ENCODE peak calls at places on chromosomes 11 and 22, in seven cellular contexts. J is fibroblast of pulmonary artery; T is endodermal cell; D is effector memory CD4-positive, alpha-beta T cell; V is tibial artery; K is cardiac muscle cell; X is skeletal muscle cell. Z is an unnamed sample.

GRCh38 chr11:70669871-70670683 is 271.7 kb downstream of the CTTN start:
- DNase-seq in J (no peak), T (peak), D (no peak), V (no peak), K (no peak), X (no peak), Z (no peak)

GRCh38 chr22:36355362-36355761 is 32.4 kb downstream of the MYH9 start:
- DNase-seq in J (no peak), T (no peak), D (no peak), V (no peak), K (peak), X (no peak), Z (no peak)

GRCh38 chr11:88414981-88415391 is 77.5 kb upstream of the CTSC start:
- DNase-seq in J (peak), T (no peak), D (no peak), V (no peak), K (peak), X (no peak), Z (no peak)

GRCh38 chr11:69088676-69089146 is 40.0 kb downstream of the TPCN2 start:
- DNase-seq in J (peak), T (peak), D (no peak), V (peak), K (peak), X (peak), Z (peak)

GRCh38 chr11:12089473-12089872 is 20.9 kb upstream of the MICAL2 start:
- DNase-seq in J (no peak), T (no peak), D (no peak), V (peak), K (no peak), X (no peak), Z (no peak)

GRCh38 chr11:85299247-85299646 is 327.9 kb downstream of the DLG2 start:
- DNase-seq in J (no peak), T (no peak), D (no peak), V (no peak), K (no peak), X (no peak), Z (no peak)

GRCh38 chr11:116665523-116665922 is 107.3 kb downstream of the BUD13 start:
- DNase-seq in J (no peak), T (no peak), D (no peak), V (no peak), K (no peak), X (no peak), Z (no peak)

GRCh38 chr11:19258651-19259230 is 18.0 kb upstream of the E2F8 start:
- DNase-seq in J (no peak), T (no peak), D (no peak), V (no peak), K (no peak), X (no peak), Z (no peak)

GRCh38 chr11:969651-970205 is 44.1 kb downstream of the AP2A2 start:
- DNase-seq in J (no peak), T (no peak), D (no peak), V (no peak), K (no peak), X (no peak), Z (no peak)

GRCh38 chr22:25488244-25489020 is 76.0 kb upstream of the GRK3 start:
- DNase-seq in J (peak), T (no peak), D (no peak), V (peak), K (peak), X (peak), Z (no peak)

GRCh38 chr11:72676874-72677341 is 2.7 kb upstream of the PDE2A start:
- DNase-seq in J (peak), T (peak), D (no peak), V (peak), K (peak), X (no peak), Z (no peak)

GRCh38 chr22:40757071-40757470 is 62.1 kb downstream of the SLC25A17 start:
- DNase-seq in J (peak), T (no peak), D (no peak), V (no peak), K (peak), X (peak), Z (no peak)

GRCh38 chr11:60924906-60925684 is 835 bp downstream of the TMEM132A start:
- DNase-seq in J (no peak), T (peak), D (no peak), V (no peak), K (no peak), X (no peak), Z (no peak)

GRCh38 chr22:49760280-49760629 is 67.4 kb downstream of the BRD1 start:
- DNase-seq in J (peak), T (peak), D (no peak), V (no peak), K (no peak), X (no peak), Z (no peak)

GRCh38 chr11:48066881-48067800 is 86.8 kb downstream of the PTPRJ start:
- DNase-seq in J (no peak), T (peak), D (no peak), V (no peak), K (no peak), X (no peak), Z (no peak)

GRCh38 chr11:1203505-1204271 is 19.2 kb upstream of the MUC5B start:
- DNase-seq in J (no peak), T (peak), D (no peak), V (peak), K (no peak), X (no peak), Z (peak)

GRCh38 chr22:33889748-33890147 is 30.5 kb downstream of the LARGE1 start:
- DNase-seq in J (no peak), T (no peak), D (no peak), V (no peak), K (no peak), X (no peak), Z (no peak)

GRCh38 chr22:28034145-28034759 is 115.2 kb upstream of the PITPNB start:
- DNase-seq in J (no peak), T (peak), D (no peak), V (no peak), K (no peak), X (no peak), Z (no peak)

GRCh38 chr11:13352711-13353110 is 75.1 kb downstream of the BMAL1 start:
- DNase-seq in J (no peak), T (no peak), D (no peak), V (no peak), K (no peak), X (no peak), Z (no peak)

GRCh38 chr11:73087730-73088129 is 54.4 kb downstream of the FCHSD2 start:
- DNase-seq in J (peak), T (no peak), D (no peak), V (no peak), K (peak), X (peak), Z (no peak)

GRCh38 chr22:50563410-50564160 is 866 bp upstream of the SYCE3 start:
- DNase-seq in J (no peak), T (no peak), D (no peak), V (no peak), K (no peak), X (no peak), Z (no peak)

GRCh38 chr11:2507212-2507901 is 62.5 kb downstream of the KCNQ1 start:
- DNase-seq in J (no peak), T (no peak), D (no peak), V (no peak), K (no peak), X (no peak), Z (no peak)

GRCh38 chr11:1305558-1306056 is 3.8 kb downstream of the TOLLIP start:
- DNase-seq in J (no peak), T (peak), D (no peak), V (no peak), K (no peak), X (no peak), Z (peak)

GRCh38 chr11:83818349-83818748 is 532.2 kb upstream of the CCDC90B start:
- DNase-seq in J (no peak), T (no peak), D (no peak), V (no peak), K (no peak), X (no peak), Z (no peak)

GRCh38 chr22:20795014-20795413 is 21.1 kb downstream of the SERPIND1 start:
- DNase-seq in J (no peak), T (no peak), D (no peak), V (no peak), K (no peak), X (no peak), Z (no peak)

GRCh38 chr11:100851129-100851528 is 164.0 kb downstream of the ARHGAP42 start:
- DNase-seq in J (peak), T (no peak), D (no peak), V (no peak), K (peak), X (no peak), Z (no peak)

GRCh38 chr11:45051621-45052020 is 94.8 kb upstream of the PRDM11 start:
- DNase-seq in J (no peak), T (no peak), D (no peak), V (no peak), K (no peak), X (no peak), Z (no peak)

GRCh38 chr22:39920134-39920743 is 19.4 kb downstream of the GRAP2 start:
- DNase-seq in J (no peak), T (no peak), D (peak), V (no peak), K (no peak), X (no peak), Z (no peak)

GRCh38 chr11:6357222-6357621 is 33.1 kb upstream of the SMPD1 start:
- DNase-seq in J (peak), T (no peak), D (no peak), V (peak), K (peak), X (peak), Z (peak)

GRCh38 chr11:57356179-57356757 is 18.1 kb downstream of the P2RX3 start:
- DNase-seq in J (no peak), T (no peak), D (no peak), V (no peak), K (no peak), X (no peak), Z (no peak)

GRCh38 chr22:50271519-50271970 is 1.4 kb upstream of the MAPK11 start:
- DNase-seq in J (peak), T (peak), D (peak), V (no peak), K (peak), X (no peak), Z (peak)

GRCh38 chr22:40855104-40855959 is 1.1 kb downstream of the ST13 start:
- DNase-seq in J (peak), T (peak), D (no peak), V (peak), K (peak), X (no peak), Z (no peak)

GRCh38 chr11:74755395-74755995 is 6.8 kb downstream of the RNF169 start:
- DNase-seq in J (peak), T (peak), D (no peak), V (no peak), K (no peak), X (no peak), Z (no peak)
- H3K4me3 ChIP-seq in J (peak), T (peak), D (no peak), V (no peak), K (no peak), X (no peak), Z (no peak)

GRCh38 chr22:30312053-30312452 is 14.7 kb downstream of the TBC1D10A start:
- DNase-seq in J (no peak), T (no peak), D (no peak), V (peak), K (no peak), X (no peak), Z (no peak)
- H3K4me3 ChIP-seq in J (no peak), T (no peak), D (no peak), V (no peak), K (no peak), X (no peak), Z (no peak)

GRCh38 chr22:46061431-46062231 is 84.7 kb upstream of the WNT7B start:
- DNase-seq in J (no peak), T (peak), D (no peak), V (peak), K (no peak), X (no peak), Z (peak)
- H3K4me3 ChIP-seq in J (no peak), T (no peak), D (no peak), V (peak), K (no peak), X (no peak), Z (peak)

DNA sequence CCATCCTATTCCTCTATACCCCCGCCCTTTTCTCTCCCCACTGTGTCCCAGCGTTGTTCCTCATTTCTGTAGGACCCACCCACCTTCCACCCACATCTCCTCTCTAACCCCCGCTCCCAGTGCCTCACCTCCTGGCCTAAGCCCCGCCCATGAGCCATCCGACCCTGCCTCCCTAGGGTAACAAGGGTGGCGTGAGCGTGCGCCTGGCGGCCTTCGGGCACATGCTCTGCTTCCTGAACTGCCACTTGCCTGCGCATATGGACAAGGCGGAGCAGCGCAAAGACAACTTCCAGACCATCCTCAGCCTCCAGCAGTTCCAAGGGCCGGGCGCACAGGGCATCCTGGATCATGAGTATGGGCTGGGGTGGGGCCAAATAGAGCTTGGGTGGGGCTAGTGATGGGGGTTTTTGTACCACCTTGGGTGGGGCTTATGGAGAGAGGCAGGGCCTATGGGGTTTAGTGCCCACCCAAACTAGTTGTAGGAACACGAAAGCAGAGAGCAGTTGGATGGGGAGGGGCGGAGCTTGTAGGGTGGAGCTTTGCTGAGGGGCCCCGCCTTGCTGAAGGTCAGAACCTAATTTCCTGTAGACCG is 4.5 kb downstream of the INPP5J start:
- DNase-seq in J (no peak), T (peak), D (no peak), V (no peak), K (no peak), X (no peak), Z (no peak)
- H3K4me3 ChIP-seq in J (no peak), T (no peak), D (no peak), V (no peak), K (no peak), X (no peak), Z (no peak)

GRCh38 chr11:119739975-119740374 is 11.0 kb upstream of the NECTIN1 start:
- DNase-seq in J (no peak), T (no peak), D (no peak), V (no peak), K (no peak), X (no peak), Z (no peak)

GRCh38 chr11:119742263-119742861 is 13.4 kb upstream of the NECTIN1 start:
- DNase-seq in J (no peak), T (peak), D (no peak), V (no peak), K (peak), X (no peak), Z (peak)

GRCh38 chr11:119743041-119743440 is 14.0 kb upstream of the NECTIN1 start:
- DNase-seq in J (no peak), T (no peak), D (no peak), V (no peak), K (no peak), X (no peak), Z (no peak)

GRCh38 chr11:119739021-119739703 is 10.2 kb upstream of the NECTIN1 start:
- DNase-seq in J (no peak), T (no peak), D (no peak), V (no peak), K (no peak), X (no peak), Z (no peak)

GRCh38 chr11:119741369-119742262 is 12.6 kb upstream of the NECTIN1 start:
- DNase-seq in J (peak), T (peak), D (peak), V (no peak), K (peak), X (no peak), Z (peak)
- H3K4me3 ChIP-seq in J (no peak), T (no peak), D (peak), V (peak), K (peak), X (no peak), Z (peak)

DNA sequence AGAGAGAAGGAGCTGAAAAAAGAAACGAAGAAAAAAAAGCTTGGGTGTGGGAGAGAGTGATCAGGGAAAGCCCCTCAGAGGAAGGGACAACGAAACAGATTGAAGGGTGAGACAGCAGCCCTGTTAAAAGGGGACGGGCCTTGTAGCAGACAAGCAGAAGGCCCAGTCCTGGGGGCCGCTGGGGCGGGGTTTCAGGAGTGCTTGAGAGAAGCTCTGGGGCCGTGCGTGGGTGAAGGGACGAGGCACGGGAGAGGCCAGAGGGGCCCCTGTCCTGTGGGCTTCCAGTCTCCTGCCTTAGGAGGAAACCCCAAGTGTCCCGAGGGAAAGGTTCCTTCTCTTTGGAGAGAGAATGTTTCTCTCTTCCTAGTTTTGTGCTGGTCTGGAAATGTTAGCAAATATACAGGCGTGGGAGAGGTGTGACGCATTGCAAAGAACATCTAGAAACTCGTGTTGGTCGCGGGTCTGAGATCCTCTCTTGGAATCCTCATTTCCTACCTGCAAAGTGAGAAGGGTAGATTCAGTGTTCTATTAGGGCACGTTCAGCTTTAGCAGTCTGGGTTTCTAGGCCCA is 28.6 kb downstream of the ADAMTS15 start:
- DNase-seq in J (no peak), T (peak), D (no peak), V (no peak), K (no peak), X (no peak), Z (no peak)
- H3K4me3 ChIP-seq in J (no peak), T (no peak), D (no peak), V (no peak), K (no peak), X (no peak), Z (no peak)

Z was measured in dorsolateral prefrontal cortex.